ENCODE peak calls at places on chromosomes 16 and 17, in six cellular contexts. Y is neural progenitor cell, O is right lobe of liver, U is body of pancreas, I is psoas muscle, E is epithelial cell of esophagus. F is an unnamed sample.

GRCh38 chr17:81315170-81315884 is 20.2 kb upstream of the SLC38A10 start:
- DNase-seq in Y (no peak), O (no peak), U (no peak), I (peak; percentile 31), E (no peak), F (no peak)

GRCh38 chr16:71499775-71500364 is 10.7 kb upstream of the ZNF19 start:
- DNase-seq in Y (peak; percentile 72), O (no peak), U (peak; percentile 59), I (no peak), E (peak; percentile 72), F (no peak)

GRCh38 chr16:68564367-68564985 is 25.4 kb downstream of the ZFP90 start:
- DNase-seq in Y (peak; percentile 5), O (no peak), U (no peak), I (no peak), E (peak; percentile 17), F (no peak)

GRCh38 chr17:59668816-59669215 is 38.4 kb downstream of the PTRH2 start:
- DNase-seq in Y (no peak), O (no peak), U (no peak), I (no peak), E (peak; percentile 63), F (no peak)

GRCh38 chr16:88593489-88593888 is 23.3 kb downstream of the ZC3H18 start:
- DNase-seq in Y (no peak), O (no peak), U (no peak), I (no peak), E (no peak), F (no peak)

GRCh38 chr17:5485270-5486205 is at the start of gene DERL2:
- DNase-seq in Y (peak; percentile 78), O (no peak), U (no peak), I (no peak), E (peak; percentile 20), F (no peak)

GRCh38 chr17:17913695-17914332 is 58.4 kb downstream of the TOM1L2 start:
- DNase-seq in Y (peak; percentile 37), O (peak; percentile 64), U (peak; percentile 56), I (peak; percentile 79), E (peak; percentile 97), F (no peak)

GRCh38 chr16:50839920-50840729 is 98.2 kb downstream of the CYLD start:
- DNase-seq in Y (peak; percentile 21), O (no peak), U (no peak), I (no peak), E (no peak), F (peak; percentile 83)

GRCh38 chr16:2333231-2333630 is 7.3 kb downstream of the ABCA3 start:
- DNase-seq in Y (no peak), O (no peak), U (no peak), I (no peak), E (no peak), F (no peak)

GRCh38 chr16:46688101-46688656 is 799 bp downstream of the VPS35 start:
- DNase-seq in Y (no peak), O (peak; percentile 36), U (peak; percentile 59), I (no peak), E (peak; percentile 81), F (no peak)

GRCh38 chr16:28876973-28877641 is 1.2 kb upstream of the ATP2A1 start:
- DNase-seq in Y (peak; percentile 33), O (no peak), U (no peak), I (no peak), E (no peak), F (no peak)

GRCh38 chr17:8799851-8800212 is 667 bp upstream of the MFSD6L start:
- DNase-seq in Y (no peak), O (no peak), U (peak; percentile 62), I (no peak), E (no peak), F (no peak)

GRCh38 chr17:7885357-7886226 is 3.0 kb upstream of the CHD3 start:
- DNase-seq in Y (peak; percentile 84), O (peak; percentile 49), U (peak; percentile 52), I (peak; percentile 40), E (no peak), F (no peak)

GRCh38 chr17:48643697-48644012 is 17.5 kb upstream of the HOXB9 start:
- DNase-seq in Y (no peak), O (no peak), U (no peak), I (no peak), E (no peak), F (no peak)

GRCh38 chr16:84670063-84670462 is 21.8 kb downstream of the KLHL36 start:
- DNase-seq in Y (no peak), O (no peak), U (no peak), I (no peak), E (no peak), F (no peak)

GRCh38 chr17:19546289-19547065 is 12.8 kb downstream of the SLC47A1 start:
- DNase-seq in Y (peak; percentile 20), O (peak; percentile 69), U (peak; percentile 51), I (peak; percentile 43), E (no peak), F (no peak)

GRCh38 chr16:78720416-78720815 is 621.0 kb downstream of the WWOX start:
- DNase-seq in Y (no peak), O (no peak), U (no peak), I (no peak), E (no peak), F (no peak)

GRCh38 chr16:31487720-31488629 is 5.1 kb downstream of the SLC5A2 start:
- DNase-seq in Y (peak; percentile 76), O (peak; percentile 66), U (peak; percentile 63), I (peak; percentile 49), E (peak; percentile 72), F (peak; percentile 91)

GRCh38 chr16:69107311-69107962 is 2.0 kb downstream of the HAS3 start:
- DNase-seq in Y (peak; percentile 67), O (peak; percentile 43), U (no peak), I (peak; percentile 33), E (peak; percentile 51), F (no peak)

GRCh38 chr16:50848755-50849514 is 107.0 kb downstream of the CYLD start:
- DNase-seq in Y (no peak), O (no peak), U (no peak), I (no peak), E (no peak), F (no peak)

GRCh38 chr17:44198721-44199552 is 747 bp downstream of the ATXN7L3 start:
- DNase-seq in Y (peak; percentile 89), O (peak; percentile 81), U (peak; percentile 67), I (peak; percentile 68), E (peak; percentile 53), F (peak; percentile 89)

GRCh38 chr17:44200478-44201155 is 933 bp upstream of the ATXN7L3 start:
- DNase-seq in Y (no peak), O (peak; percentile 48), U (no peak), I (peak; percentile 42), E (no peak), F (no peak)

GRCh38 chr17:44197107-44197506 is 2.6 kb downstream of the ATXN7L3 start:
- DNase-seq in Y (no peak), O (no peak), U (no peak), I (no peak), E (no peak), F (no peak)

GRCh38 chr17:44199553-44200477 is at the start of gene ATXN7L3:
- DNase-seq in Y (peak; percentile 99), O (peak; percentile 99), U (peak; percentile 100), I (peak; percentile 100), E (peak; percentile 99), F (peak; percentile 99)

GRCh38 chr17:44197980-44198720 is 1.5 kb downstream of the ATXN7L3 start:
- DNase-seq in Y (peak; percentile 45), O (no peak), U (peak; percentile 46), I (no peak), E (peak; percentile 49), F (no peak)
- TF ChIP-seq CTCF in Y (no peak), O (no peak), U (no peak), I (no peak), E (peak; percentile 10), F (peak; percentile 44)

GRCh38 chr16:13453325-13453724 is 466.6 kb upstream of the ERCC4 start:
- DNase-seq in Y (no peak), O (no peak), U (peak; percentile 5), I (no peak), E (peak; percentile 79), F (no peak)

GRCh38 chr16:13448346-13448745 is 471.6 kb upstream of the ERCC4 start:
- DNase-seq in Y (no peak), O (no peak), U (no peak), I (no peak), E (no peak), F (no peak)

DNA sequence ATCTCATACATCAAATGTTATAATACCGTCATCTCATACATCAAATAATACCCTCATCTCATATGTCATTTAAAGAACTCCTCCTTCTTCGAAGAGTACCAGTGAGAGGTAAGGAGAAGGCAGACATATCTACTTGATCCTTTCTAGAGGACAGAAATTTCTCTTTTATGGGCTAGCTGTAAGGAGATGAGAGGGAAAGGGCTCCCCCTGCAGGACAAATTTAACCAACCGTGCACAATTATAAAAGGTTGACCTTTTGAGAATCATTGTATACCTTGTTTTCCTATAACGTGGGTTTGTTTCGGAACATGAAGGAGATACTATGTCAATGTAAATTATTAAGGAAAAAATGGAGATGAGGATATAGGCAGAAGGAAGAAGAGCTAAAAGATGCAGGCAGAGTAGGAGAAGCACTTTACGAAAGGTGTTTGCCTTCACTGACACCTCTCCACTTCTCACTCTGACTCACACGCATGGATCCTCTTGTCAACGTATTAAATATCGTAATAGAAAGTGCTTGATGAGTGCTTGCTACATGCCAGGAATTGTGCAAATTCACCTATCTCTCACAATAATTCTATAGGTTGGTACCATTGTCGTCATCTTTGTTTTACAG is 465.9 kb upstream of the ERCC4 start:
- DNase-seq in Y (peak; percentile 60), O (no peak), U (peak; percentile 44), I (no peak), E (peak; percentile 46), F (no peak)
- TF ChIP-seq CTCF in Y (peak; percentile 87), O (peak; percentile 47), U (peak; percentile 27), I (peak; percentile 17), E (no peak), F (peak; percentile 84)

DNA sequence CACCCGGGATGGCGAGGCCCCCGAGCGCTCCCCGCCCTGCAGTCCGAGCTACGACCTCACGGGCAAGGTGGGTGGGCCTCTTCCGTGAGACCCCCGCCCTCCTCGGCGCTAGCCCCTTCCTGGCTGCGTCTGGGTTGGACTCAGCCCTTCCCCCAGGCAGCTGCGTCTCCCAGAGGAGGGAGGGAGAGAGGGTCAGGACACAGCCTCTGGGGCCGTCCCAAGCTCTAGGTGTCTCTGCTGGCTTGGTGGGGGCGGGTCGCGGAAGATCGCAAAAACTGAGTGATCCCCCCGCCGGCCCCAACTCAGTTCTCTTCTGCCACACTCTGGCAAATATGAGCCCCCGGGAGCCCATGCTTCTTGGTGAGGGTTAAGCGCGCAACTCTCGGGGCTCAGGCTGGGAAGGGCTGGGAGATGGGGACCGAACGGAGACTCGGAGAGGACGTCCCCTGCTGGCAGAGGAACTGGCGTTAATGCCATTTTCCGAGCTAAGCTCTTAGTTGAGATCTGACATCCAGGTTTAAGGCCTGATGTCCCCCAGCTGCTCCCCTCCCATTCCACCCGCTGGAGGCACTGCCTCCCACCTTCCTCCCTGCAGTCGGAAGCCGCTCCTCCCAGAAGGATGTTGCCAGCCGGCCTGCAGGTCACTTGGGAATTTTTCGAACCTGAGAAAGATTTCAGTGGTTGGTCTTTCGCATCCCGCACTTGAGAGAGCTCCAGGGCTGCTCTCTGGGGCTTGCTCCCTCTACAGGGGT is 419 bp downstream of the RAB37 start:
- DNase-seq in Y (peak; percentile 87), O (peak; percentile 52), U (peak; percentile 20), I (no peak), E (no peak), F (peak; percentile 72)
- TF ChIP-seq CTCF in Y (peak; percentile 66), O (peak; percentile 34), U (no peak), I (no peak), E (peak; percentile 27), F (peak; percentile 73)

DNA sequence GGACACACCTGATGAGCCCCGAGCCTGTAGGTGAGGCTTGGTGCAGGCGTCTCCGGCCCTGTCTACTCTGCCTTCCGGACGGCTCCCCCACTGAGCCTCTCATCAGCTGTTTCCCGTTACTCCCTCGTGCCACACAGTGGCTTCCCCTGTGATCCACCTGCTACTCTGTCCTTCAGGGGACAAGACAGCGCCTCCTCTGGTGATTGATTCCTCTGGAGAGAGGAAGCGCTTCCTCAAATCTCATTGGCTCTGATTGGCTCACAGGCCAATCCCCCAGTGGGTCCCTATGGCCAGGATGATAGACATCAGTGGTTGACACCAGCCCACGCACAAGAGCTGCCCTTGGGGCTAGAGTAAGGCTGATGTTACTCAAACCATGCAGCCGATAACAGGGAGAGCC is 24.0 kb downstream of the RNF213 start:
- DNase-seq in Y (peak; percentile 63), O (no peak), U (no peak), I (no peak), E (no peak), F (no peak)
- TF ChIP-seq CTCF in Y (peak; percentile 46), O (no peak), U (no peak), I (no peak), E (no peak), F (peak; percentile 25)